ENCODE peak calls at places on chromosomes 1 and 21, in six cellular contexts. One of them, this sample, is unnamed.

GRCh38 chr1:39205102-39205780 is 746 bp downstream of the MACF1 start:
- DNase-seq in IMR-90: peak
- DNase-seq in NCI-H1105: no peak
- DNase-seq in NAMALWA: no peak
- DNase-seq in NCI-H1092: no peak
- DNase-seq in astrocyte of the hippocampus: peak
- DNase-seq in this sample: no peak

GRCh38 chr1:55050283-55050682 is 10.9 kb downstream of the PCSK9 start:
- DNase-seq in NAMALWA: no peak
- DNase-seq in astrocyte of the hippocampus: peak
- DNase-seq in IMR-90: peak
- DNase-seq in NCI-H1092: no peak
- DNase-seq in NCI-H1105: no peak
- DNase-seq in this sample: no peak

GRCh38 chr1:153963850-153964331 is 554 bp upstream of the SLC39A1 start:
- DNase-seq in NAMALWA: no peak
- DNase-seq in IMR-90: no peak
- DNase-seq in NCI-H1092: no peak
- DNase-seq in astrocyte of the hippocampus: peak
- DNase-seq in NCI-H1105: peak
- DNase-seq in this sample: peak

GRCh38 chr21:15592271-15592860 is 137.4 kb upstream of the USP25 start:
- DNase-seq in NCI-H1105: peak
- DNase-seq in NCI-H1092: peak
- DNase-seq in IMR-90: peak
- DNase-seq in NAMALWA: peak
- DNase-seq in astrocyte of the hippocampus: peak
- DNase-seq in this sample: no peak

GRCh38 chr1:160705176-160705745 is 6.4 kb downstream of the CD48 start:
- DNase-seq in NCI-H1092: no peak
- DNase-seq in IMR-90: no peak
- DNase-seq in NCI-H1105: no peak
- DNase-seq in NAMALWA: no peak
- DNase-seq in astrocyte of the hippocampus: no peak
- DNase-seq in this sample: no peak

GRCh38 chr1:65166572-65167305 is 18.7 kb downstream of the AK4 start:
- DNase-seq in astrocyte of the hippocampus: no peak
- DNase-seq in IMR-90: no peak
- DNase-seq in NCI-H1092: no peak
- DNase-seq in NCI-H1105: no peak
- DNase-seq in NAMALWA: no peak
- DNase-seq in this sample: no peak

GRCh38 chr21:41783476-41784150 is 16.8 kb upstream of the RIPK4 start:
- DNase-seq in NAMALWA: no peak
- DNase-seq in NCI-H1105: no peak
- DNase-seq in astrocyte of the hippocampus: peak
- DNase-seq in IMR-90: no peak
- DNase-seq in NCI-H1092: peak
- DNase-seq in this sample: peak

GRCh38 chr1:32114420-32114819 is 6.6 kb downstream of the KPNA6 start:
- DNase-seq in IMR-90: no peak
- DNase-seq in NCI-H1092: no peak
- DNase-seq in NCI-H1105: no peak
- DNase-seq in NAMALWA: no peak
- DNase-seq in astrocyte of the hippocampus: no peak
- DNase-seq in this sample: no peak

GRCh38 chr21:42574234-42575027 is 60.8 kb downstream of the SLC37A1 start:
- DNase-seq in IMR-90: peak
- DNase-seq in NCI-H1092: no peak
- DNase-seq in astrocyte of the hippocampus: peak
- DNase-seq in NCI-H1105: no peak
- DNase-seq in NAMALWA: no peak
- DNase-seq in this sample: no peak

GRCh38 chr1:47184090-47184735 is 5.6 kb downstream of the PDZK1IP1 start:
- DNase-seq in IMR-90: no peak
- DNase-seq in astrocyte of the hippocampus: no peak
- DNase-seq in NCI-H1105: no peak
- DNase-seq in NAMALWA: no peak
- DNase-seq in NCI-H1092: no peak
- DNase-seq in this sample: no peak

GRCh38 chr1:159170639-159171038 is 776 bp upstream of the CADM3 start:
- DNase-seq in astrocyte of the hippocampus: no peak
- DNase-seq in IMR-90: no peak
- DNase-seq in NAMALWA: no peak
- DNase-seq in NCI-H1105: no peak
- DNase-seq in NCI-H1092: no peak
- DNase-seq in this sample: no peak

GRCh38 chr1:22500476-22500875 is 48.8 kb downstream of the ZBTB40 start:
- DNase-seq in NCI-H1105: peak
- DNase-seq in astrocyte of the hippocampus: peak
- DNase-seq in NAMALWA: no peak
- DNase-seq in IMR-90: peak
- DNase-seq in NCI-H1092: peak
- DNase-seq in this sample: peak

GRCh38 chr1:214584805-214585766 is 17.9 kb upstream of the CENPF start:
- DNase-seq in IMR-90: peak
- DNase-seq in NAMALWA: peak
- DNase-seq in NCI-H1092: peak
- DNase-seq in NCI-H1105: no peak
- DNase-seq in astrocyte of the hippocampus: peak
- DNase-seq in this sample: peak

GRCh38 chr1:36924282-36924791 is 110.0 kb downstream of the GRIK3 start:
- DNase-seq in NAMALWA: peak
- DNase-seq in astrocyte of the hippocampus: peak
- DNase-seq in NCI-H1092: peak
- DNase-seq in IMR-90: peak
- DNase-seq in NCI-H1105: peak
- DNase-seq in this sample: no peak

GRCh38 chr1:210222288-210223006 is 10.1 kb upstream of the SERTAD4 start:
- DNase-seq in IMR-90: no peak
- DNase-seq in NCI-H1105: no peak
- DNase-seq in NCI-H1092: no peak
- DNase-seq in astrocyte of the hippocampus: peak
- DNase-seq in NAMALWA: no peak
- DNase-seq in this sample: peak

GRCh38 chr1:21670059-21670881 is 1.1 kb upstream of the RAP1GAP start:
- DNase-seq in NCI-H1105: no peak
- DNase-seq in NAMALWA: no peak
- DNase-seq in astrocyte of the hippocampus: no peak
- DNase-seq in NCI-H1092: no peak
- DNase-seq in IMR-90: no peak
- DNase-seq in this sample: no peak